ENCODE peak calls at places on chromosomes 6 and 20, in ten cellular contexts. One of them, this sample, is unnamed.

GRCh38 chr20:21571841-21572690 is 58.2 kb upstream of the NKX2-2 start:
- DNase-seq in nephron progenitor cell: peak; percentile 32
- DNase-seq in endothelial cell: no peak
- DNase-seq in A549: no peak
- DNase-seq in cardiac fibroblast: peak; percentile 5
- DNase-seq in IMR-90: no peak
- DNase-seq in cardiac muscle cell: peak; percentile 39
- DNase-seq in right lobe of liver: no peak
- DNase-seq in lower lobe of right lung: no peak
- DNase-seq in transverse colon: no peak
- DNase-seq in this sample: peak; percentile 49

GRCh38 chr6:13870185-13870584 is 54.6 kb upstream of the RNF182 start:
- DNase-seq in nephron progenitor cell: no peak
- DNase-seq in endothelial cell: no peak
- DNase-seq in A549: no peak
- DNase-seq in cardiac fibroblast: no peak
- DNase-seq in IMR-90: no peak
- DNase-seq in cardiac muscle cell: no peak
- DNase-seq in right lobe of liver: no peak
- DNase-seq in lower lobe of right lung: no peak
- DNase-seq in transverse colon: no peak
- DNase-seq in this sample: no peak

GRCh38 chr20:49775229-49775693 is 37.4 kb upstream of the SLC9A8 start:
- DNase-seq in nephron progenitor cell: peak; percentile 21
- DNase-seq in endothelial cell: peak; percentile 13
- DNase-seq in A549: peak; percentile 78
- DNase-seq in cardiac fibroblast: peak; percentile 96
- DNase-seq in IMR-90: peak; percentile 72
- DNase-seq in cardiac muscle cell: no peak
- DNase-seq in right lobe of liver: no peak
- DNase-seq in lower lobe of right lung: peak; percentile 65
- DNase-seq in transverse colon: peak; percentile 80
- DNase-seq in this sample: no peak

GRCh38 chr6:33840064-33840926 is 36.5 kb upstream of the MLN start:
- DNase-seq in nephron progenitor cell: no peak
- DNase-seq in endothelial cell: no peak
- DNase-seq in A549: peak; percentile 88
- DNase-seq in cardiac fibroblast: peak; percentile 93
- DNase-seq in IMR-90: peak; percentile 98
- DNase-seq in cardiac muscle cell: no peak
- DNase-seq in right lobe of liver: no peak
- DNase-seq in lower lobe of right lung: no peak
- DNase-seq in transverse colon: peak; percentile 11
- DNase-seq in this sample: peak; percentile 70

GRCh38 chr6:108733706-108734105 is 114.5 kb upstream of the ARMC2 start:
- DNase-seq in nephron progenitor cell: no peak
- DNase-seq in endothelial cell: no peak
- DNase-seq in A549: no peak
- DNase-seq in cardiac fibroblast: no peak
- DNase-seq in IMR-90: no peak
- DNase-seq in cardiac muscle cell: no peak
- DNase-seq in right lobe of liver: no peak
- DNase-seq in lower lobe of right lung: no peak
- DNase-seq in transverse colon: no peak
- DNase-seq in this sample: no peak

GRCh38 chr6:41376176-41376575 is 40.8 kb downstream of the NCR2 start:
- DNase-seq in nephron progenitor cell: no peak
- DNase-seq in endothelial cell: no peak
- DNase-seq in A549: no peak
- DNase-seq in cardiac fibroblast: no peak
- DNase-seq in IMR-90: no peak
- DNase-seq in cardiac muscle cell: no peak
- DNase-seq in right lobe of liver: no peak
- DNase-seq in lower lobe of right lung: no peak
- DNase-seq in transverse colon: no peak
- DNase-seq in this sample: no peak

GRCh38 chr20:57072184-57072583 is 194.3 kb downstream of the BMP7 start:
- DNase-seq in nephron progenitor cell: no peak
- DNase-seq in endothelial cell: no peak
- DNase-seq in A549: no peak
- DNase-seq in cardiac fibroblast: no peak
- DNase-seq in IMR-90: no peak
- DNase-seq in cardiac muscle cell: no peak
- DNase-seq in right lobe of liver: no peak
- DNase-seq in lower lobe of right lung: no peak
- DNase-seq in transverse colon: no peak
- DNase-seq in this sample: no peak

GRCh38 chr6:157273756-157274088 is 49.6 kb downstream of the TMEM242 start:
- DNase-seq in nephron progenitor cell: peak; percentile 58
- DNase-seq in endothelial cell: peak; percentile 45
- DNase-seq in A549: peak; percentile 70
- DNase-seq in cardiac fibroblast: no peak
- DNase-seq in IMR-90: peak; percentile 9
- DNase-seq in cardiac muscle cell: peak; percentile 39
- DNase-seq in right lobe of liver: no peak
- DNase-seq in lower lobe of right lung: peak; percentile 64
- DNase-seq in transverse colon: peak; percentile 62
- DNase-seq in this sample: peak; percentile 86

GRCh38 chr6:134466751-134467525 is 149.0 kb upstream of the SGK1 start:
- DNase-seq in nephron progenitor cell: no peak
- DNase-seq in endothelial cell: no peak
- DNase-seq in A549: peak; percentile 18
- DNase-seq in cardiac fibroblast: no peak
- DNase-seq in IMR-90: peak; percentile 34
- DNase-seq in cardiac muscle cell: no peak
- DNase-seq in right lobe of liver: no peak
- DNase-seq in lower lobe of right lung: no peak
- DNase-seq in transverse colon: no peak
- DNase-seq in this sample: no peak

GRCh38 chr6:5673016-5673415 is 333.7 kb downstream of the NRN1 start:
- DNase-seq in nephron progenitor cell: no peak
- DNase-seq in endothelial cell: no peak
- DNase-seq in A549: no peak
- DNase-seq in cardiac fibroblast: no peak
- DNase-seq in IMR-90: no peak
- DNase-seq in cardiac muscle cell: no peak
- DNase-seq in right lobe of liver: no peak
- DNase-seq in lower lobe of right lung: no peak
- DNase-seq in transverse colon: no peak
- DNase-seq in this sample: no peak

GRCh38 chr6:111759413-111759835 is 113.8 kb downstream of the FYN start:
- DNase-seq in nephron progenitor cell: no peak
- DNase-seq in endothelial cell: no peak
- DNase-seq in A549: no peak
- DNase-seq in cardiac fibroblast: no peak
- DNase-seq in IMR-90: peak; percentile 44
- DNase-seq in cardiac muscle cell: no peak
- DNase-seq in right lobe of liver: no peak
- DNase-seq in lower lobe of right lung: no peak
- DNase-seq in transverse colon: no peak
- DNase-seq in this sample: no peak

DNA sequence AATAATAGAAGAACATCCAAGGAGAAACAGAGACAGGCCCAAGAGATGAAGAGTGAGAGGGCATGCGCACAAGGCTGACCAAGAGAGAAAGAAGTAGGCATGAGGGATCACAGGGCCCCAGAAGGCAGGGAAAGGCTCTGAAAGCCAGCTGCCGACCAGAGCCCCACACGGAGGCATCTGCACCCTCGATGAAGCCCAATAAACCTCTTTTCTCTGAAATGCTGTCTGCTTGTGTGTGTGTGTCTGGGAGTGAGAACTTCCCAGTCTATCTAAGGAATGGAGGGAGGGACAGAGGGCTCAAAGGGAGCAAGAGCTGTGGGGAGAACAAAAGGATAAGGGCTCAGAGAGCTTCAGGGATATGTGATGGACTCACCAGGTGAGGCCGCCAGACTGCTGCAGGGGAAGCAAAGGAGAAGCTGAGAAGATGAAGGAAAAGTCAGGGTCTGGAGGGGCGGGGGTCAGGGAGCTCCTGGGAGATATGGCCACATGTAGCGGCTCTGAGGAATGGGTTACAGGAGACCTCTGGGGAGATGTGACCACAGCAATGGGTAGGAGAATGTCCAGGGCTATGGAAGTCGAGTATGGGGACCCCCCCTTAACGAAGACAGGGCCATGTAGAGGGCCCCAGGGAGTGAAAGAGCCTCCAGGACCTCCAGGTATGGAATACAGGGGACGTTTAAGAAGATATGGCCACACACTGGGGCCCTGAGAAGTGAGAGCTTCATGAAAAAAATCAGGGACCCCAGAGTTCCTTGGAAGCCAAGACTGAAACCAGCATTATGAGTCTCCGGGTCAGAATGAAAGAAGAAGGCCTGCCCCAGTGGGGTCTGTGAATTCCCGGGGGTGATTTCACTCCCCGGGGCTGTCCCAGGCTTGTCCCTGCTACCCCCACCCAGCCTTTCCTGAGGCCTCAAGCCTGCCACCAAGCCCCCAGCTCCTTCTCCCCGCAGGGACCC is 981 bp upstream of the TNF start:
- DNase-seq in nephron progenitor cell: no peak
- DNase-seq in endothelial cell: no peak
- DNase-seq in A549: no peak
- DNase-seq in cardiac fibroblast: no peak
- DNase-seq in IMR-90: no peak
- DNase-seq in cardiac muscle cell: no peak
- DNase-seq in right lobe of liver: no peak
- DNase-seq in lower lobe of right lung: no peak
- DNase-seq in transverse colon: no peak
- DNase-seq in this sample: no peak
- TF ChIP-seq CTCF in nephron progenitor cell: no peak
- TF ChIP-seq CTCF in endothelial cell: no peak
- TF ChIP-seq CTCF in A549: no peak
- TF ChIP-seq CTCF in cardiac fibroblast: no peak
- TF ChIP-seq CTCF in IMR-90: no peak
- TF ChIP-seq CTCF in cardiac muscle cell: no peak
- TF ChIP-seq CTCF in right lobe of liver: no peak
- TF ChIP-seq CTCF in lower lobe of right lung: no peak
- TF ChIP-seq CTCF in transverse colon: no peak
- TF ChIP-seq CTCF in this sample: peak; percentile 32

GRCh38 chr20:9228774-9229450 is 160.0 kb downstream of the PLCB4 start:
- DNase-seq in nephron progenitor cell: no peak
- DNase-seq in endothelial cell: no peak
- DNase-seq in A549: no peak
- DNase-seq in cardiac fibroblast: peak; percentile 27
- DNase-seq in IMR-90: no peak
- DNase-seq in cardiac muscle cell: no peak
- DNase-seq in right lobe of liver: no peak
- DNase-seq in lower lobe of right lung: no peak
- DNase-seq in transverse colon: no peak
- DNase-seq in this sample: no peak
- TF ChIP-seq CTCF in nephron progenitor cell: no peak
- TF ChIP-seq CTCF in endothelial cell: no peak
- TF ChIP-seq CTCF in A549: no peak
- TF ChIP-seq CTCF in cardiac fibroblast: no peak
- TF ChIP-seq CTCF in IMR-90: no peak
- TF ChIP-seq CTCF in cardiac muscle cell: no peak
- TF ChIP-seq CTCF in right lobe of liver: no peak
- TF ChIP-seq CTCF in lower lobe of right lung: no peak
- TF ChIP-seq CTCF in transverse colon: no peak
- TF ChIP-seq CTCF in this sample: no peak

DNA sequence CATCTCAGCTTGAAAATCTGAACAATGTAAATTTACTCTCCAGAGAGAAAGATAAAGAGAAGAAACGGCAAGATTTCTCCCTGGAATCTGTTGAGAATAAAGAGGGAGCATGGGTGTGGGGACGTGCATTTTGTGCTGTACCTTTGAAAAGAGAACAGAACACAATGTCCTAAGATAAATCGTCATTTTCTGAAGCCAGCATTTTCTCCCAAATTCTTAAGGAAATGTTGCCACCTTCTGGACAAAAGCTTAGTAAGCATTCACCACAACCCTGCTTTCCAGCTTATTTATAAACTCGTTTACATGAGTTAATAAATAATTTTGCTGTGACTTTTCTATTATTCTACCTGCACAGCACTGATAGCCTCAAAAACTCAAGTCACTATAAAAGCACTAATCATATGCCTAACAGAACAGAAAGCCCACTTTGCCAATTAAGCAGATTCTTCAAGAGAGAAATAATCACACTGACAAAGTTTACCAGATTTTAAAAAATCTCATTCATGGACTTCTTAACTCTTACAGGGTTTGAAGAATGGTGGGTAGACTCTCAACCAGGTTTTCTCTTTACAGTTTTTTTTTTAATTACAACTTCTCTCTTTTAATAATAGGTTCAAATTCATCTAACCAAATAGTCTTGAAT is 155.8 kb downstream of the MBOAT1 start:
- DNase-seq in nephron progenitor cell: peak; percentile 11
- DNase-seq in endothelial cell: peak; percentile 35
- DNase-seq in A549: peak; percentile 9
- DNase-seq in cardiac fibroblast: peak; percentile 74
- DNase-seq in IMR-90: peak; percentile 63
- DNase-seq in cardiac muscle cell: peak; percentile 79
- DNase-seq in right lobe of liver: no peak
- DNase-seq in lower lobe of right lung: no peak
- DNase-seq in transverse colon: no peak
- DNase-seq in this sample: peak; percentile 47
- TF ChIP-seq CTCF in nephron progenitor cell: peak; percentile 67
- TF ChIP-seq CTCF in endothelial cell: peak; percentile 34
- TF ChIP-seq CTCF in A549: peak; percentile 60
- TF ChIP-seq CTCF in cardiac fibroblast: peak; percentile 40
- TF ChIP-seq CTCF in IMR-90: peak; percentile 74
- TF ChIP-seq CTCF in cardiac muscle cell: peak; percentile 57
- TF ChIP-seq CTCF in right lobe of liver: peak; percentile 41
- TF ChIP-seq CTCF in lower lobe of right lung: peak; percentile 51
- TF ChIP-seq CTCF in transverse colon: peak; percentile 36
- TF ChIP-seq CTCF in this sample: peak; percentile 20

DNA sequence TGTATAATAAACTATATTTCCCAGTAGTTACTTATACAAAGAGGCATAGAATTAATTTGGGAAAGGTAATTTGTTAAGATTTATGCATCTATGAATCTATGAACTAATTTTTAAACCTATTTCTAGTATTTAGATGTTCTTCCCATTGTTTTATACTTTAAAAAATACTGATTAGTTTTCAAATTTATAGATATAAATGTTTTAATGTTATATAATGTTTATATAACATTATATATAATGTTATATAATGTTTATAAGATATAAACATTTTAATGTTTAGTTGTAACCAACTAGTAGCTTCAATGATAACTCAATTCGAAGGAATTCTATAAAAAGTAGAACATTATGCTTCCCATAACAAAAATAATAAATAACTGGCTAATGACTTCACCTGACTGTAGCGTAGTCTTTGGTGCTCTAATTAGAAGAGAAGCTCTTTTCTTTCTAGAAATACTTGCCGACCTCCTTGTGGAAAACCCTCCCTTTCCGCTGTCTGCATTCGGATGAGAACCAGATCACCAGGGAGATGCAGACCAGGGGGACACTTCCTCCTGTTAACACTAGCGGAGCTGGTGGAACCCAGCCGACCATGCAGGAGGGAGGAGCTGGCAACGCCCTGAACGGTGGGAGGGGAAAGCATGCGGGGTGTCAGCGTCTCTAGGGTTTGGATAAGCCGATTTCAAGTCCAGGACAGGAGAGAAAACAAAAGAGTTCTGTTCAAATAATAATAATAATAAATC is 158.4 kb downstream of the OR2B2 start:
- DNase-seq in nephron progenitor cell: peak; percentile 81
- DNase-seq in endothelial cell: peak; percentile 69
- DNase-seq in A549: peak; percentile 70
- DNase-seq in cardiac fibroblast: peak; percentile 84
- DNase-seq in IMR-90: peak; percentile 76
- DNase-seq in cardiac muscle cell: peak; percentile 95
- DNase-seq in right lobe of liver: peak; percentile 71
- DNase-seq in lower lobe of right lung: peak; percentile 78
- DNase-seq in transverse colon: peak; percentile 79
- DNase-seq in this sample: peak; percentile 71
- TF ChIP-seq CTCF in nephron progenitor cell: peak; percentile 13
- TF ChIP-seq CTCF in endothelial cell: no peak
- TF ChIP-seq CTCF in A549: no peak
- TF ChIP-seq CTCF in cardiac fibroblast: peak; percentile 23
- TF ChIP-seq CTCF in IMR-90: no peak
- TF ChIP-seq CTCF in cardiac muscle cell: peak; percentile 9
- TF ChIP-seq CTCF in right lobe of liver: no peak
- TF ChIP-seq CTCF in lower lobe of right lung: peak; percentile 17
- TF ChIP-seq CTCF in transverse colon: no peak
- TF ChIP-seq CTCF in this sample: no peak